ENCODE peak calls at places on chromosomes 3 and 15, in four cellular contexts. C is heart left ventricle, P is ovary, X is endothelial cell of umbilical vein. I is an unnamed sample.

GRCh38 chr3:166123576-166123975 is 286.4 kb upstream of the BCHE start:
- DNase-seq in C (no peak), P (no peak), X (no peak), I (no peak)

GRCh38 chr3:186021673-186022362 is 84.0 kb upstream of the TRA2B start:
- DNase-seq in C (no peak), P (no peak), X (no peak), I (no peak)

GRCh38 chr15:58472821-58473581 is 41.2 kb downstream of the LIPC start:
- DNase-seq in C (no peak), P (no peak), X (peak), I (no peak)

GRCh38 chr15:97684249-97684648 is 276.3 kb upstream of the ARRDC4 start:
- DNase-seq in C (no peak), P (no peak), X (no peak), I (no peak)

GRCh38 chr3:106860182-106860581 is 517.1 kb upstream of the CCDC54 start:
- DNase-seq in C (no peak), P (no peak), X (peak), I (no peak)

GRCh38 chr15:70480196-70480856 is 283.0 kb downstream of the UACA start:
- DNase-seq in C (no peak), P (no peak), X (no peak), I (no peak)

GRCh38 chr3:52366527-52366926 is 50.4 kb downstream of the DNAH1 start:
- DNase-seq in C (no peak), P (no peak), X (no peak), I (no peak)

GRCh38 chr3:143207338-143207961 is 87.9 kb downstream of the CHST2 start:
- DNase-seq in C (no peak), P (no peak), X (no peak), I (no peak)

GRCh38 chr15:59191855-59192237 is 14.8 kb upstream of the LDHAL6B start:
- DNase-seq in C (no peak), P (no peak), X (peak), I (no peak)

GRCh38 chr3:39385456-39386098 is 2.4 kb downstream of the SLC25A38 start:
- DNase-seq in C (no peak), P (no peak), X (no peak), I (no peak)

GRCh38 chr3:39384665-39385000 is 1.5 kb downstream of the SLC25A38 start:
- DNase-seq in C (no peak), P (no peak), X (no peak), I (no peak)

GRCh38 chr3:39386331-39386730 is 3.2 kb downstream of the SLC25A38 start:
- DNase-seq in C (no peak), P (no peak), X (no peak), I (no peak)

GRCh38 chr3:39383190-39383912 is at the start of gene SLC25A38:
- DNase-seq in C (peak), P (peak), X (peak), I (peak)

DNA sequence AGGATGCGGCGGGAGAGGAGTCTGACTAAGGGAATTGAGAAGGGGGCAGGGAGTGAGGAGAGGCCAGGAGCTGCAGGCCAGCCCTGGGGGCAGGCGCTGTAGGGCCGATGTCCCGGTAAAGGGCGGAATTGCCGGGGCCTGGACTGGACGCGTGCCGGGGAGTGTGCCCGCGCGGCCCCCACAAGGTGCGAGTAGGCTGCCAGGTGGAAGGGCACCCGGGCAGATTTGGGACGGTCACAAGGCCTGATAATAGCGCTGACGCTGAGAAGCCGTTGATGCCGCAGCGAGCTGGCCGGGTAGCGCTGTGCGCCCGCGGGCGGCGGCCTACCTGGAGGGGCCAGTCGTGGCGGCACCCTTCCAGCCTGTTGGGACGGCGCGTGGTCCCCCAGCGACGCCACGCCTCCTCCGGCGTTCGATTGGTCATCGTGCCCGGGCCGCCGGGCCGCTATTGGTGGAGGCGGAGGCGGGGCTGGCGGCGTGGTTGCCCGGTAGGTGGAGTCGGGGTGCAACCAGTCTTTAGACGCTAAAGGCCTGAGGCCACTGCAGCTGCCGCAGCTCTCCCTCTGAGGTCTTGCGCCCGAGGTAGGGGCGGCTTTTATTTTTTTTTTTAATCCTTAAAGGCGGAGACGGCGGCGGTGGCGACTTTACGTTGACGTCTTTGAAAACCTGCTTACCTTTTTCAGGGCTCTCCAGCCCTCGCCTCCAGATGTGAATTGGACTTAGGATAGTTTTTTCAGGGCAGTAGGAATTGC is 919 bp downstream of the SLC25A38 start:
- DNase-seq in C (peak), P (peak), X (peak), I (peak)
- TF ChIP-seq POLR2A in C (peak), P (peak), X (peak), I (peak)

DNA sequence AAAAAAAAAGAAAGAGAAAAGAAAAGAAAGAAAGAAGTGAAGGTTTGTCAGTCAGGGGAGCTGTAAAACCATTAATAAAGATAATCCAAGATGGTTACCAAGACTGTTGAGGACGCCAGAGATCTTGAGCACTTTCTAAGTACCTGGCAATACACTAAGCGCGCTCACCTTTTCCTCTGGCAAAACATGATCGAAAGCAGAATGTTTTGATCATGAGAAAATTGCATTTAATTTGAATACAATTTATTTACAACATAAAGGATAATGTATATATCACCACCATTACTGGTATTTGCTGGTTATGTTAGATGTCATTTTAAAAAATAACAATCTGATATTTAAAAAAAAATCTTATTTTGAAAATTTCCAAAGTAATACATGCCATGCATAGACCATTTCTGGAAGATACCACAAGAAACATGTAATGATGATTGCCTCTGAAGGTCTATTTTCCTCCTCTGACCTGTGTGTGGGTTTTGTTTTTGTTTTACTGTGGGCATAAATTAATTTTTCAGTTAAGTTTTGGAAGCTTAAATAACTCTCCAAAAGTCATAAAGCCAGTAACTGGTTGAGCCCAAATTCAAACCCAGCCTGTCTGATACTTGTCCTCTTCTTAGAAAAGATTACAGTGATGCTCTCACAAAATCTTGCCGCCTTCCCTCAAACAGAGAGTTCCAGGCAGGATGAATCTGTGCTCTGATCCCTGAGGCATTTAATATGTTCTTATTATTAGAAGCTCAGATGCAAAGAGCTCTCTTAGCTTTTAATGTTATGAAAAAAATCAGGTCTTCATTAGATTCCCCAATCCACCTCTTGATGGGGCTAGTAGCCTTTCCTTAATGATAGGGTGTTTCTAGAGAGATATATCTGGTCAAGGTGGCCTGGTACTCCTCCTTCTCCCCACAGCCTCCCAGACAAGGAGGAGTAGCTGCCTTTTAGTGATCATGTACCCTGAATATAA is 2.0 kb downstream of the B2M start:
- DNase-seq in C (no peak), P (no peak), X (peak), I (no peak)
- TF ChIP-seq POLR2A in C (no peak), P (no peak), X (no peak), I (no peak)

DNA sequence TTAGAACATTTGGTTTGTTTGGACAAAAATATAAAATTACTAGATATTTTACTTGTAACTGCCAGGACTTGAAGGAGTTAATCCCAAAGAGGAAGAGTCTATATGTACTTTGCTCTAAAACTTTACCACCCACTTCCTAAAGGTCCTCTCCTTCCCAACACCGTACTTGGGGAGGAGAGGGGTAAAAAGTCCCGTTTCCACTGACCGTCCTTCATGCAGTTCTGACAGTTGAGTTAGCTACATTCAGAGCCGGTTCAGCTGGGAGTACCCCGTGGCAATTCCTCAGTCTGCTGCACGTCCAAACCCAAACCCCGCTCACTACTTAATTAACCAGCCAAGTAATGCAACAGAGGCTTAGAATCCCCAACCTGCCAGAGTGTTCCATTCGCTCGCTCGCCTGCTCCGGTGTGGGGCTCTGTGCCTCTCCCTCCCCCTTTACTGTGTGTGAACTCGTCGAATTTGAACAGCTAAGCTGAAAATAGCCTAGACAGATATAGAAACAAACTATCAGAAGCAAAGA is 519.7 kb downstream of the FOXP1 start:
- DNase-seq in C (peak), P (no peak), X (no peak), I (no peak)
- TF ChIP-seq POLR2A in C (no peak), P (no peak), X (peak), I (no peak)

DNA sequence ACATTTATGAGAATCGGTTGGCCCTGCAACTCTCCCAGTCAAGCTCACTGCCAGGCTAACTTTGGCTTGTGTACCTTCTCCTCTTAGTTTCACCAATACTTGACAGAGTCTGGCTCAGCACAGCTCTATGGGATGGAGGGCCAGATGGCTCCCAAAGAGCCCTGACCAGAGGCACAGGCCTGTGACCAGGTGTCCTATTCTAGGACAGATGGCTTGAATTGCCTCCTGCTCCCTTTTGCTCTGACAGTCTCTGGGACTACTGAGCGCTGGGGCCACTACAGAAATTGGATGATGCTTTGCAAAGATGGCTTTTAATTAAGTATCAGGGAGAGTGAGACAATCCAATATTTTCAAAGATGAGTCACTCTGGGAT is 10.3 kb upstream of the ARID3B start:
- DNase-seq in C (no peak), P (no peak), X (no peak), I (no peak)
- TF ChIP-seq POLR2A in C (no peak), P (no peak), X (no peak), I (no peak)

GRCh38 chr15:73681856-73682596 is 2.2 kb upstream of the CD276 start:
- DNase-seq in C (no peak), P (no peak), X (no peak), I (no peak)

GRCh38 chr15:73683257-73683623 is 943 bp upstream of the CD276 start:
- DNase-seq in C (no peak), P (no peak), X (no peak), I (no peak)

GRCh38 chr15:73685561-73685960 is 1.4 kb downstream of the CD276 start:
- DNase-seq in C (no peak), P (no peak), X (peak), I (no peak)

GRCh38 chr15:73682597-73683090 is 1.5 kb upstream of the CD276 start:
- DNase-seq in C (no peak), P (no peak), X (no peak), I (no peak)

DNA sequence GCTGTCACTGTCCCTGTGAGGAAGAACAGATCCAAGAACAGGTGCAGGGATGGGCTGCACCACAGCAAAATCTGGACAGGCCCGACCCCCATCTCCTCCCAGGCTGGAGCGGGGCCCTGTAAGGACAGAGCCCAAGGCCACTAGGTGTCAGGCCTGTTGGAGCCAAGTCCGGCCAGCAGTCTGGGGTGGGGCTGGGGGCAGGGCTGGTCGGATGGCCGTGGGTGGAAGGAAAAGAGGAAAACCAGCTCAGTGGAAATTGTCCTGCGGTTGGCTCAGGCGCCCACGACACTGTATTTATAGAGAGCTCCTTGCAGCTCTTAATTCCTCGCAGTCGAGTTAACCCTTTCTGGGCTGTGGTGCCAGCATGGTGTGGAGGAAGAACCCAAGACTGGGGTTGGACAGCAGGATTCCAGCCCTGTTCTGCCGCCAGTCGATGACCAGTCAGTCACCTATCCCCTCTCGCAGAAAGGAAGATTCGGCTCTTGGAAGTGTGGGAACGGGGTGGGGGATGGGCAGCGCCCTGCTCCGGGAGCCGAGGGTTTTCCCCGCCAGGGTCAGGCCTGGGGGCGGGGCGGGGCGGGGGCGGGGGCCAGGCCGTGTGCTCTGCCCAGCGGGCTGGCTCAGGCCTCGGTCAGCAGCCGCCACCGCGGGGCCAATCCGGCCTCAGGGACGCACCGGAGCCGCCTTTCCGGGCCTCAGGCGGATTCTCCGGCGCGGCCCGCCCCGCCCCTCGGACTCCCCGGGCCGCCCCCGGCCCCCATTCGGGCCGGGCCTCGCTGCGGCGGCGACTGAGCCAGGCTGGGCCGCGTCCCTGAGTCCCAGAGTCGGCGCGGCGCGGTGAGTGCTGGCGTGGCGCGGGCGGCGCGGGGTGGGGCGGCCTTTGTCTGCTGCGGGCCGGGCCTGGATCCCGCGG is at the start of gene CD276:
- DNase-seq in C (peak), P (peak), X (peak), I (peak)
- TF ChIP-seq POLR2A in C (no peak), P (no peak), X (no peak), I (peak)

DNA sequence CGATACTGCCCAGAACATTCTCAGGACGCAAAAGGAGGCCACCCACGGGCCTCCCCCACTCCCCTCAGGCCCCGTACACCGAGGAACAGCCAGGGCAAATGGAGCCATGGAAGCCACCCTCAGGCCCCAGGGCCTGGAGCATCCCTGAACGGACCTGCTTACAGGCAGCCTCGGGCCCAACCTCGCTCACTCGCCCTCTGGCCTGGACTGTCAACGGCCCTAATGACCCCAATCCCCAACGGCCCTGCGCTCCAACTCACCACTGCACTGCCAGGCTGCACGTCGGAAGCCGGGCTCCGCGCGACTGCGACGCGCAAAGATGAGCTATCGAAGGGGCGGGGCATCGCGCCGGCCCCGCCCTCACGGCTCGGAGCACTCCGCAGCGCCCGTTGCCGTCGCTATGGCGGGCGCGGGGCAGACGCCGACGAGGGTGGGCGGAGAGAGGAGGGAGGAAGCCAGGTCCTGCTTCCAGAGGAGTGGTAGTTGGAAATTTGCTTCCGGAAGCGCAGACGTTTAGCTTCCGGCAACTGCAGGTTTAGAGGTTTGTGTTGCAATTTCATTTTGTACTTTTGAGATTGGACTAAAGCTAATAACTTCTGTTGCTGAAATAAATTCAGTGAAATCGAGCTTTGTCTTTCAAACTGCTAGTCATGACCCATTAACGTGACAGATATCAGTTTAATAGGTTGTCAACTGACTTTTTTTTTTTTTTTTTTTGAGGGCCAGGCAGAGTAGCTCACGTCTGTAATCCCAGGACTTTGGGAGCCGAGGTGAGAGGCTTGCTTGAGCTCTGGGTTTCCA is at the start of gene SKIC8:
- DNase-seq in C (peak), P (peak), X (peak), I (peak)
- TF ChIP-seq POLR2A in C (peak), P (peak), X (peak), I (peak)

GRCh38 chr15:64155802-64156651 is 4.5 kb downstream of the SNX22 start:
- DNase-seq in C (no peak), P (no peak), X (no peak), I (no peak)

GRCh38 chr15:64152507-64153387 is 1.2 kb downstream of the SNX22 start:
- DNase-seq in C (peak), P (peak), X (no peak), I (peak)

GRCh38 chr15:64156652-64157331 is 5.3 kb downstream of the SNX22 start:
- DNase-seq in C (peak), P (no peak), X (no peak), I (no peak)

GRCh38 chr15:64151727-64152506 is at the start of gene SNX22:
- DNase-seq in C (peak), P (peak), X (peak), I (peak)

GRCh38 chr15:64153480-64154367 is 2.2 kb downstream of the SNX22 start:
- DNase-seq in C (peak), P (peak), X (peak), I (peak)
- TF ChIP-seq POLR2A in C (no peak), P (no peak), X (peak), I (peak)

DNA sequence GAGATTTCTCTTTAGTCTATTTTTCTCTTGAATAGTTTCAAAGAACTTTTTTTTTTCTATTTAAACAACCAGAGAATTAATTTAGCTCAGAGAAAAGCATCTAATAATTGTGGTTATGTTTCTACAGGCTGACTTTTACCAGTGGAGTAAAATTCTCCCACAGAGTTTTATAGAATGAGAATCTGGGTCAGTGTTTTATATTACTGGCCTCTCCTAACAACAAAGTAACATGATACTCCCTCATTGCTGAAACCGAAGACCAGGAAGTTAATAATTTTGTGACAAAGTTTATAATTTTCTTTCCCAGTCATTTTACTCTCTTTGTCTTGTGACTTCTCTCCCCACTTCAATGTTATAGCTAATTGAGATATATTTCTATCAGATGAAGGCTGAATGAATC is 946.9 kb downstream of the EPHA3 start:
- DNase-seq in C (no peak), P (no peak), X (no peak), I (no peak)
- TF ChIP-seq POLR2A in C (no peak), P (no peak), X (no peak), I (no peak)

GRCh38 chr3:72847751-72848702 is at the start of gene SHQ1:
- DNase-seq in C (peak), P (peak), X (peak), I (peak)
- TF ChIP-seq POLR2A in C (peak), P (peak), X (peak), I (peak)